ENCODE peak calls at places on chromosomes 5 and 9, in ten cellular contexts. V, D, K, R, O, U, X, H, L and N are unnamed samples.
A peak's percentile ranks its signal among the peaks of the same experiment; 100 is the strongest.

GRCh38 chr9:123225374-123225813 is 43.0 kb downstream of the STRBP start:
- DNase-seq in V (peak; percentile 71), O (peak; percentile 44), L (peak; percentile 61), D (no peak), H (peak; percentile 77), U (no peak), R (peak; percentile 71), X (peak; percentile 56), K (peak; percentile 72), N (peak; percentile 27)

GRCh38 chr9:28792736-28793135 is 1219.5 kb upstream of the C9orf72 start:
- DNase-seq in D (no peak), H (no peak), X (no peak), O (no peak), R (no peak), L (no peak), K (no peak), U (no peak), V (no peak), N (no peak)

GRCh38 chr5:83253731-83254130 is 176.4 kb downstream of the XRCC4 start:
- DNase-seq in O (no peak), K (no peak), D (no peak), X (no peak), R (no peak), U (no peak), L (peak; percentile 22), H (peak; percentile 50), V (no peak), N (no peak)

GRCh38 chr5:60463179-60463868 is 236.6 kb downstream of the DEPDC1B start:
- DNase-seq in H (peak; percentile 63), L (peak; percentile 80), R (peak; percentile 84), X (no peak), U (no peak), O (no peak), K (no peak), D (no peak), V (no peak), N (peak; percentile 1)

GRCh38 chr5:135462304-135462703 is 10.2 kb upstream of the TIFAB start:
- DNase-seq in L (peak; percentile 49), U (no peak), K (peak; percentile 57), X (peak; percentile 59), V (peak; percentile 94), D (peak; percentile 41), H (peak; percentile 33), R (peak; percentile 38), O (peak; percentile 84), N (peak; percentile 79)

GRCh38 chr9:113854310-113854709 is 21.8 kb upstream of the ZNF618 start:
- DNase-seq in H (no peak), O (peak; percentile 64), U (no peak), V (no peak), R (no peak), X (no peak), L (no peak), K (no peak), D (no peak), N (no peak)

GRCh38 chr9:91580136-91580535 is 156.5 kb upstream of the NFIL3 start:
- DNase-seq in H (peak; percentile 92), D (no peak), V (no peak), U (no peak), L (peak; percentile 63), R (peak; percentile 5), X (no peak), O (peak; percentile 63), K (peak; percentile 48), N (no peak)

GRCh38 chr5:124707516-124707915 is 38.9 kb downstream of the ZNF608 start:
- DNase-seq in H (no peak), U (no peak), V (no peak), K (no peak), X (no peak), L (no peak), R (no peak), D (no peak), O (no peak), N (no peak)

GRCh38 chr5:119389288-119390065 is 33.7 kb downstream of the TNFAIP8 start:
- DNase-seq in O (peak; percentile 23), X (no peak), D (no peak), K (no peak), R (peak; percentile 79), H (peak; percentile 71), L (peak; percentile 66), U (no peak), V (no peak), N (no peak)
- TF ChIP-seq CTCF in O (no peak), X (no peak), D (no peak), K (no peak), R (no peak), H (no peak), L (no peak), U (no peak), V (no peak), N (no peak)

DNA sequence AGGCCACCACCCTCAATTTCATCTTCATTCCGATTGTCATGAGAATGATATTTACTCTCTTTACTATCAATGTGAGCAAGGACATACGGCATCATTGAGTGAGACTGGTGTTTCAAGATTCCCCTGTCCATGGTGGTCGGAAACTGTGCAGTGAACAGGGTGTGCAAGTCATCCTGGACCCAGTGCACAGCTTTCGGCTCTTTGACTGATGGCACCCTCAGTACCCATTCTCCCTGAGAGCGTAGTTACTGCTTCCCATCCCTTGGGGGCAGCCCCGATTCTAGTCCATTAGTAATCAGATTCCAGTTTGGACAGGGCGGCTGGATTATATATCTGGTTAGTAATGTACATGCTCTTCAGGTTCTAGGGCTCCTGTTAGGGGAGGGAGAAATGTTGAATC is 61.7 kb upstream of the SUB1 start:
- DNase-seq in O (no peak), X (no peak), U (no peak), D (no peak), R (no peak), V (no peak), K (no peak), L (no peak), H (no peak), N (peak; percentile 24)
- TF ChIP-seq CTCF in O (no peak), X (peak; percentile 7), U (no peak), D (no peak), R (peak; percentile 19), V (peak; percentile 43), K (no peak), L (no peak), H (no peak), N (no peak)

DNA sequence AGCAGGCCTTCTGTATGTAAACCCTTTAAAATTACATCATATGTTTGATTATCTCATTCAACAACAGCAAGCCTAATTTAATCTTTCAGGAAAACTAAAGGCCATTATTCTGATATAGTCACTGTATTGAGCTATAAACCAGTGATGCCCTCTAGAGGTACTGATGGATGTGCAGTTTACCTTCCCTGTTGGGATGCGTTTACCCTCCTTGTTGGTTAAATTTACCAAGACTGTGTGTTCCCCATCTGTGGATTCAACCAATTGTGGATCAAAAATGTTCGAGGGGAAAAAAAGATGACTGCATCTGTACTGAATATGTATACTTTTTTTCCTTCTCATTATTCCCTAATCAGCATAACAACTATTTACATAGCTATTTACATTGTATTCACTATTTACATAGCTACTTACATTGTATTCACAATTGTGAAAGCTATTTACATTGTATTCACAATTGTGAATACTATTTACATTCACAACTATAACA is 3.7 kb upstream of the BAAT start:
- DNase-seq in X (no peak), U (no peak), L (no peak), R (no peak), D (no peak), K (no peak), V (no peak), H (no peak), O (no peak), N (no peak)
- TF ChIP-seq CTCF in X (no peak), U (no peak), L (peak; percentile 39), R (peak; percentile 34), D (no peak), K (no peak), V (peak; percentile 63), H (peak; percentile 15), O (peak; percentile 28), N (peak; percentile 13)

GRCh38 chr5:145680169-145680568 is 155.0 kb downstream of the PRELID2 start:
- DNase-seq in R (no peak), X (no peak), U (no peak), K (peak; percentile 11), O (no peak), D (no peak), V (peak; percentile 47), L (no peak), H (no peak), N (peak; percentile 47)
- TF ChIP-seq CTCF in R (peak; percentile 27), X (no peak), U (peak; percentile 9), K (no peak), O (peak; percentile 22), D (no peak), V (peak; percentile 70), L (peak; percentile 22), H (peak; percentile 7), N (no peak)

DNA sequence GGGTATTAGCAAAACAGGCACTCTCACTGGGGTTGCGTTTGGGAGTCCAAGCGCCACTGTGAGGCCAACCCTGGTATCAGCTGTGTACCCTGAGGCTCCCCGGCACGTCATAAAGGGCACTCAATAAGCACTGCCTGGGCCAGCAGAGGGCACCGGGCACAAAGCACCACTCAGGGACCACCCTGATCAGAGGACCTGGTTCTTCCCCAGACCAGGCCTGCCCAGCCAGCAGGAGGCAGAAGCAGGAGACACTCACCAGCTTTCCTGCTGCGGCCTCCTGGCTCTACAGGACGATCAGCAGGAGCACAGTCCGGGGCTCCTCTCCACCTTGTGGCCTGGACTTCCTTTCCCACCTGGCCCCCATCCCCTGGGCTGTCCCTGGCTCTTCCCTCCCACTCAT is 12.6 kb downstream of the MGAT1 start:
- DNase-seq in D (no peak), L (no peak), V (peak; percentile 85), X (no peak), R (no peak), O (no peak), H (no peak), K (no peak), U (no peak), N (no peak)
- TF ChIP-seq CTCF in D (no peak), L (peak; percentile 1), V (peak; percentile 65), X (no peak), R (no peak), O (no peak), H (no peak), K (no peak), U (no peak), N (peak; percentile 15)

GRCh38 chr5:108481355-108481931 is 99.5 kb upstream of the FBXL17 start:
- DNase-seq in L (peak; percentile 43), H (peak; percentile 19), R (peak; percentile 51), O (peak; percentile 60), D (no peak), K (peak; percentile 14), U (no peak), X (no peak), V (peak; percentile 37), N (peak; percentile 27)
- TF ChIP-seq CTCF in L (peak; percentile 38), H (peak; percentile 30), R (peak; percentile 57), O (peak; percentile 51), D (no peak), K (peak; percentile 57), U (no peak), X (peak; percentile 36), V (peak; percentile 67), N (no peak)